ENCODE peak calls at places on chromosomes 5 and 9, in nine cellular contexts. L is T-helper 1 cell; C is left cardiac atrium; H is stimulated activated CD8-positive, alpha-beta memory T cell treated with anti-CD3 and anti-CD28 coated beads, Interleukin-7, amount 100 ng/mL, for 4 hours; Z is AG08395; N is adrenal gland; K is Right ventricle myocardium superior; A is osteoblast; P is NAMALWA. E is an unnamed sample.

GRCh38 chr5:178104492-178104891 is 8.8 kb upstream of the N4BP3 start:
- DNase-seq in A (peak), P (no peak), C (no peak), Z (no peak), L (no peak), K (no peak), N (no peak), H (no peak), E (no peak)

GRCh38 chr5:61732376-61732775 is 400.3 kb downstream of the ZSWIM6 start:
- DNase-seq in L (no peak), K (no peak), Z (no peak), N (peak), P (no peak), C (peak), A (no peak), H (no peak), E (peak)

GRCh38 chr5:71996789-71997188 is 110.5 kb upstream of the MAP1B start:
- DNase-seq in K (no peak), A (no peak), C (no peak), L (no peak), P (no peak), H (no peak), Z (no peak), N (no peak), E (no peak)

GRCh38 chr9:109453210-109453842 is 44.8 kb downstream of the PTPN3 start:
- DNase-seq in N (peak), H (no peak), K (no peak), A (peak), L (no peak), Z (no peak), P (no peak), C (no peak), E (no peak)

GRCh38 chr9:108996653-108997052 is 16.6 kb downstream of the CTNNAL1 start:
- DNase-seq in N (no peak), A (no peak), H (no peak), K (no peak), L (no peak), C (no peak), Z (no peak), P (no peak), E (peak)

GRCh38 chr5:168734657-168735344 is 155.6 kb upstream of the PANK3 start:
- DNase-seq in N (peak), C (peak), K (peak), H (no peak), A (peak), Z (peak), P (no peak), L (no peak), E (no peak)

GRCh38 chr9:37083654-37084053 is 36.7 kb upstream of the ZCCHC7 start:
- DNase-seq in L (no peak), Z (no peak), A (no peak), C (no peak), H (no peak), N (no peak), K (no peak), P (no peak), E (no peak)

GRCh38 chr9:70049236-70049635 is 5.6 kb downstream of the MAMDC2 start:
- DNase-seq in H (no peak), A (peak), P (no peak), K (peak), C (peak), N (peak), L (no peak), Z (peak), E (peak)

GRCh38 chr5:134328619-134329018 is 38.4 kb downstream of the CDKL3 start:
- DNase-seq in Z (peak), A (no peak), H (no peak), P (no peak), N (no peak), C (no peak), L (no peak), K (no peak), E (no peak)

GRCh38 chr9:4796988-4797956 is 4.5 kb downstream of the RCL1 start:
- DNase-seq in K (no peak), C (no peak), L (no peak), Z (peak), H (no peak), P (peak), A (peak), N (no peak), E (peak)